ENCODE peak calls at places on chromosomes 1 and 21, in five cellular contexts. L, H, I, P and O are unnamed samples.

GRCh38 chr1:11516961-11517635 is 38.1 kb downstream of the DISP3 start:
- DNase-seq in L (peak), H (no peak), I (no peak), P (no peak), O (no peak)

GRCh38 chr1:101330427-101331130 is 93.8 kb downstream of the S1PR1 start:
- DNase-seq in L (no peak), H (no peak), I (no peak), P (no peak), O (no peak)

GRCh38 chr1:244347942-244348341 is 103.8 kb downstream of the ADSS2 start:
- DNase-seq in L (no peak), H (no peak), I (no peak), P (no peak), O (no peak)

GRCh38 chr21:45549670-45550463 is 7.6 kb upstream of the SLC19A1 start:
- DNase-seq in L (peak), H (no peak), I (peak), P (no peak), O (peak)

GRCh38 chr1:152182431-152182830 is 23.4 kb upstream of the RPTN start:
- DNase-seq in L (no peak), H (no peak), I (no peak), P (no peak), O (no peak)

GRCh38 chr1:185987611-185988441 is 253.6 kb downstream of the HMCN1 start:
- DNase-seq in L (no peak), H (no peak), I (no peak), P (no peak), O (no peak)

GRCh38 chr1:208137144-208137682 is 107.0 kb downstream of the PLXNA2 start:
- DNase-seq in L (no peak), H (no peak), I (no peak), P (no peak), O (no peak)

GRCh38 chr1:172041689-172042088 is 200.4 kb downstream of the DNM3 start:
- DNase-seq in L (no peak), H (no peak), I (no peak), P (no peak), O (no peak)

GRCh38 chr1:247209306-247209900 is 37.6 kb upstream of the ZNF124 start:
- DNase-seq in L (no peak), H (no peak), I (no peak), P (no peak), O (no peak)

GRCh38 chr21:25496825-25497482 is 110.3 kb downstream of the MRPL39 start:
- DNase-seq in L (no peak), H (no peak), I (no peak), P (no peak), O (no peak)

GRCh38 chr1:36269408-36269838 is 36.7 kb upstream of the SH3D21 start:
- DNase-seq in L (peak), H (no peak), I (no peak), P (no peak), O (peak)

GRCh38 chr1:89603651-89604413 is 29.1 kb upstream of the LRRC8C start:
- DNase-seq in L (no peak), H (no peak), I (no peak), P (no peak), O (no peak)

GRCh38 chr1:161792740-161793139 is 26.6 kb downstream of the ATF6 start:
- DNase-seq in L (no peak), H (no peak), I (peak), P (no peak), O (no peak)

GRCh38 chr1:115277276-115277675 is 60.8 kb downstream of the NGF start:
- DNase-seq in L (no peak), H (no peak), I (no peak), P (no peak), O (no peak)

GRCh38 chr21:45912611-45913415 is 68.8 kb upstream of the COL6A1 start:
- DNase-seq in L (no peak), H (no peak), I (no peak), P (no peak), O (no peak)

GRCh38 chr1:191575180-191575579 is 583.1 kb upstream of the RGS18 start:
- DNase-seq in L (no peak), H (no peak), I (no peak), P (no peak), O (no peak)

GRCh38 chr21:45089964-45090363 is 15.6 kb downstream of the ADARB1 start:
- DNase-seq in L (no peak), H (no peak), I (no peak), P (no peak), O (no peak)

GRCh38 chr1:55781944-55782482 is 566.8 kb upstream of the USP24 start:
- DNase-seq in L (no peak), H (no peak), I (no peak), P (no peak), O (no peak)

GRCh38 chr1:185645201-185645640 is 89.0 kb upstream of the HMCN1 start:
- DNase-seq in L (no peak), H (no peak), I (no peak), P (no peak), O (no peak)

GRCh38 chr1:204505674-204506073 is 10.5 kb upstream of the MDM4 start:
- DNase-seq in L (no peak), H (no peak), I (no peak), P (no peak), O (no peak)

GRCh38 chr21:36330904-36331303 is 10.9 kb downstream of the MORC3 start:
- DNase-seq in L (peak), H (no peak), I (peak), P (peak), O (peak)

GRCh38 chr1:100188617-100189016 is 10.6 kb upstream of the LRRC39 start:
- DNase-seq in L (no peak), H (no peak), I (peak), P (no peak), O (peak)

GRCh38 chr1:203771901-203772301 is 6.9 kb downstream of the LAX1 start:
- DNase-seq in L (no peak), H (no peak), I (no peak), P (no peak), O (no peak)

GRCh38 chr1:29758764-29759499 is 522.6 kb downstream of the PTPRU start:
- DNase-seq in L (no peak), H (no peak), I (no peak), P (no peak), O (peak)

GRCh38 chr1:61184035-61184713 is 101.8 kb downstream of the NFIA start:
- DNase-seq in L (peak), H (no peak), I (no peak), P (no peak), O (peak)

GRCh38 chr1:212021563-212021962 is 13.8 kb downstream of the INTS7 start:
- DNase-seq in L (no peak), H (no peak), I (no peak), P (no peak), O (no peak)

GRCh38 chr21:39715804-39716397 is 29.1 kb upstream of the IGSF5 start:
- DNase-seq in L (peak), H (no peak), I (no peak), P (peak), O (peak)

DNA sequence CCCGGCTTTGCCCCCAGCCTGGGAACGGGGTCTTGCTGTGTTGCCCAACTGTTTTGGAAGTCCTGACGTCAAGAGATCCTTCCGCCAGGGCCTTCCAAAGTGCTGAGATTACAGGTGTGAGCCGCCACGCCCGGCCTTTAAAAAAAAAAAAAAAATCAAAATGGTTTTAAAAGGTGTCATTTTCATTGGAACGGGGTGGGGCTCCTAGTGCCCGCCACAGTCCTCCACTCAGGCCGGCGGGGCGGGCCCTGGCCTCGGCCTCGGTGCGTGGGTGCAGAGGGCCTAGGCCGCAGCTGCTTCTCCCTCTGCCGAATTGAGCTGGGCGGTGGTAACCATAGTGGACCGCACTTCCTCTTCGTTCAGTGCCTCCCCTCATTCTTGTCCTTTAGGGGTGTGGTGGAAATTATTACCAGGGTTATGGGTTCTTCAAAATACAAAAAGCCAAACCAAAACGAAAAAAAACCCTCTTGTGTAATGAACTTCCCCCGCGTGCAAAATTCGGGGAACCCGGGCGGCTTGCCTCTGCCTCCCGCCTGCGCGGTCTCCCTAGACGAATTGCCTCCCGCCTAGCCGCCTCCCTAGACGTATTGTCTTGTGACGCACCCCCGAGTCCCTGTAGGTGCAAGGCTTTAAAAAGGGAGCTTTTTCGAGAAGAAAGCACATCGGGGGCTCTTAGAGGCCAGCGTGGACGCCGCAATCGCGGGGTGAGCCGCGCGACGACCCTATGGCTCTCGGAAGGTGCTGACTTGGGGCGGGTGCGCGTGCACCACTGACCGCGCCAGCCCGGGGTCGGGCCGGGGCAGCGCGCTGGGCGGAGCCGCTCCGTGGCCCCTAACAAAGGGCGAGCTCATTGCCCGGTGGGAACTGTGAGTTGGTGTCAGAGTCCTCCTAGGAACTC is 10.5 kb upstream of the SPEN start:
- DNase-seq in L (peak), H (no peak), I (no peak), P (peak), O (peak)
- H3K27ac ChIP-seq in L (peak), H (no peak), I (peak), P (peak), O (peak)

GRCh38 chr1:173488001-173488400 is 10.9 kb downstream of the PRDX6 start:
- DNase-seq in L (no peak), H (no peak), I (no peak), P (no peak), O (no peak)

GRCh38 chr1:173491508-173491907 is 14.4 kb downstream of the PRDX6 start:
- DNase-seq in L (no peak), H (no peak), I (no peak), P (no peak), O (no peak)

GRCh38 chr1:173485401-173485800 is 8.3 kb downstream of the PRDX6 start:
- DNase-seq in L (no peak), H (no peak), I (no peak), P (no peak), O (no peak)

GRCh38 chr1:173489149-173489600 is 12.0 kb downstream of the PRDX6 start:
- DNase-seq in L (no peak), H (no peak), I (no peak), P (no peak), O (no peak)

DNA sequence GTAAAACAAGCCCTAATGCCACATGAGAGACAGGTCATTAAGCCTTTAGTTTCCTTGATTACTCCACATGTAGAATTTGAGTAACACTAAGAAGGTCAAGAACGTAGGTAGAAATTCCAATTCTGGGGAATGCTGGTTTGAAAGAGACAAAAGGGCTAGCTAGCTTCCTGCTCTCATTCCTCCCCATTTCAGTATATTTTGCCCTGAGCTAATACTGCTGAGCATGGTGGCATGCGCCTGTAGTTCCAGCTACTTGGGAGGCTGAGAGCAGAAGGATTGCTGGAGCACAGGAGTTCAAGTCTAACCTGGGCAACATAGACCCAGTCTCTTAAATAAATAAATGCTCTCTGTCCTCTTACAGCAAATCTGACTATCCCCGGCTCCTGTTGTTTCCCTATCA is 12.8 kb downstream of the PRDX6 start:
- DNase-seq in L (no peak), H (no peak), I (no peak), P (no peak), O (no peak)
- H3K27ac ChIP-seq in L (no peak), H (no peak), I (no peak), P (no peak), O (no peak)

DNA sequence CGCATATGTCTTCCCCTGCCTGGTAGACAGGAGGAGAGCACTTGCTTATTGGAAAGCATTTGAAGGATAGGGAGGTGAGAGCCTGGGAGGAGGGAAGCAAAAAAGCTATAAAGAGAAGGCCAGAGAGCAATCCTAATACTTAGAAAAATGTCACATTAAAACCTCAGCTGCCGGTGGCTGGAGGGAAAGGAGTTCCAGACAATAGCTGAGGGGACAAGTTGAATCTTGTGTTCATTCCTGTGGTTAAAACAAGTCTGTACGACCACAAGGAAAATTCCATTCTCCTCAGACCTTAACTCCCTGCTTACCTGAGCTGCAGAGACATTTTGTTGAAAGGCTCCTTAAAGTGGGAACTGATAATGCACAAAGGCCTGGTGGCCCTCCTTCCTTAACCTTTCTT is 218.8 kb upstream of the CAMK1G start:
- DNase-seq in L (no peak), H (no peak), I (no peak), P (no peak), O (no peak)
- H3K27ac ChIP-seq in L (no peak), H (no peak), I (no peak), P (no peak), O (no peak)

DNA sequence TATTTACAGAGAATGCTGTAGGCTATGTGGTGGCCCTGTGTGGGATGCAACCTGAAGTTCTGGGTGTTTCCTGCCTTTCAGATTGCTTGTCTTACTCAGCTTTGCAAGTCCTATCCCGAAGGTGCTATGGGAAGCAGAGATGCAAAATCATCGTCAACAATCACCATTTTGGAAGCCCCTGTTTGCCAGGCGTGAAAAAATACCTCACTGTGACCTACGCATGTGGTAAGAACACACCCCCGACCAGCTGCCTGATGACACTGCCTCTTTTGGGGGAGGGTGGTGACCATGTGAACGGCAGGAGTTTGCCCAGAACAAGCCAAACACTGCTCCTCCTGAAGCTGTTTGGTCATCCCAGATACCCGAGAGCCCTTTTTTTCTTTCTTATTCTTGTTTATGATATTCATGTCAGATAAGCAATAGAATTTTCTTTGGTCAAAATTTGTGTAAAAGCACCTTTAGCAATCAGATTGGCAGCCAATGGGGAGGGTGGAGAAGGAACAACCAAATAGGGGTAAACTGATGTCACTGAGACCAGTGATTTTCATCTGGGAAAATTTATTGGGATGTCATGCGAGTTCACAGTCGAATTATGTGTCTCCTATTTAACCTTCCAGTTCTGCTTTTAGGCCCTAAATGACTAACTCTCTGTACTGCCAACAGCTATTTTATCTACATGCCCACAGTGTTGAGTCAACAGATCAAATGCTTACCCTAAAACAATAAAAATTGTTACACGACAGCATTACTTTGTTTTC is 82.6 kb downstream of the EVA1C start:
- DNase-seq in L (no peak), H (no peak), I (no peak), P (no peak), O (no peak)
- H3K27ac ChIP-seq in L (no peak), H (no peak), I (no peak), P (no peak), O (no peak)

DNA sequence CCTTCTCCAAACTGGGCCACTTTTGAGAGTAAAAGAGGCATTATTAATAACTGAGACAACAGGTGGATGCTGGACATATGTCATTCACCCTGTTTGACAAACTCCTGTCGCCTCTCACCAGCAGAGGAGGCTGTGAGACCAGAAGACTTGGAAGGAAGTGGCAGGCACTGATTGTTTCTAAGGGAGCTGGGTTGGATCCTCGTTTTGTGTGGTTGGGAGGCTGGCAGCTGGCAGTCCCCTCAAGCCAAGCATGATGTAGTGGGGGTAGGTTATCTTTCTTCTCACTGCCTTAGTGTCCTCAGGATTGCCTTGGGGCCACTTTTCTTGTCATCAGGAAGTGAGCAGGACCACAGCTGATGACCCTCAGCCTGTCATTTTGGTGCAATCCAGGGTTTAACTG is 86.5 kb upstream of the KCNJ15 start:
- DNase-seq in L (peak), H (no peak), I (no peak), P (no peak), O (no peak)
- H3K27ac ChIP-seq in L (peak), H (no peak), I (no peak), P (no peak), O (no peak)

GRCh38 chr1:9410737-9411297 is 118.1 kb downstream of the SPSB1 start:
- DNase-seq in L (peak), H (no peak), I (peak), P (no peak), O (no peak)
- H3K27ac ChIP-seq in L (no peak), H (no peak), I (no peak), P (no peak), O (no peak)